ENCODE peak calls at places on chromosomes 12 and 14, in nine cellular contexts. One of them, this sample, is unnamed.

GRCh38 chr12:114841557-114842251 is 157.7 kb upstream of the TBX3 start:
- DNase-seq in stimulated activated effector memory CD8-positive, alpha-beta T cell treated with anti-CD3 and anti-CD28 coated beads, Interleukin-12 subunit alpha, Interleukin-12 subunit beta, amount 100 ng/mL, for 72 hours: no peak
- DNase-seq in body of pancreas: no peak
- DNase-seq in NCI-H187: no peak
- DNase-seq in hypothalamus: no peak
- DNase-seq in activated CD8-positive, alpha-beta memory T cell treated with anti-CD3 and anti-CD28 coated beads for 48 hours: no peak
- DNase-seq in pons: no peak
- DNase-seq in cardiac fibroblast: no peak
- DNase-seq in right atrium auricular region: no peak
- DNase-seq in this sample: peak; percentile 41

GRCh38 chr12:113655919-113656318 is 184.2 kb upstream of the LHX5 start:
- DNase-seq in stimulated activated effector memory CD8-positive, alpha-beta T cell treated with anti-CD3 and anti-CD28 coated beads, Interleukin-12 subunit alpha, Interleukin-12 subunit beta, amount 100 ng/mL, for 72 hours: no peak
- DNase-seq in body of pancreas: no peak
- DNase-seq in NCI-H187: no peak
- DNase-seq in hypothalamus: no peak
- DNase-seq in activated CD8-positive, alpha-beta memory T cell treated with anti-CD3 and anti-CD28 coated beads for 48 hours: no peak
- DNase-seq in pons: no peak
- DNase-seq in cardiac fibroblast: no peak
- DNase-seq in right atrium auricular region: no peak
- DNase-seq in this sample: no peak

GRCh38 chr12:48349471-48349870 is 1.2 kb downstream of the ZNF641 start:
- DNase-seq in stimulated activated effector memory CD8-positive, alpha-beta T cell treated with anti-CD3 and anti-CD28 coated beads, Interleukin-12 subunit alpha, Interleukin-12 subunit beta, amount 100 ng/mL, for 72 hours: no peak
- DNase-seq in body of pancreas: no peak
- DNase-seq in NCI-H187: no peak
- DNase-seq in hypothalamus: no peak
- DNase-seq in activated CD8-positive, alpha-beta memory T cell treated with anti-CD3 and anti-CD28 coated beads for 48 hours: no peak
- DNase-seq in pons: peak; percentile 49
- DNase-seq in cardiac fibroblast: peak; percentile 41
- DNase-seq in right atrium auricular region: no peak
- DNase-seq in this sample: no peak

GRCh38 chr14:91177797-91178147 is 63.9 kb downstream of the DGLUCY start:
- DNase-seq in stimulated activated effector memory CD8-positive, alpha-beta T cell treated with anti-CD3 and anti-CD28 coated beads, Interleukin-12 subunit alpha, Interleukin-12 subunit beta, amount 100 ng/mL, for 72 hours: no peak
- DNase-seq in body of pancreas: no peak
- DNase-seq in NCI-H187: no peak
- DNase-seq in hypothalamus: no peak
- DNase-seq in activated CD8-positive, alpha-beta memory T cell treated with anti-CD3 and anti-CD28 coated beads for 48 hours: no peak
- DNase-seq in pons: no peak
- DNase-seq in cardiac fibroblast: no peak
- DNase-seq in right atrium auricular region: no peak
- DNase-seq in this sample: no peak

GRCh38 chr12:106348411-106348810 is 9.1 kb upstream of the POLR3B start:
- DNase-seq in stimulated activated effector memory CD8-positive, alpha-beta T cell treated with anti-CD3 and anti-CD28 coated beads, Interleukin-12 subunit alpha, Interleukin-12 subunit beta, amount 100 ng/mL, for 72 hours: no peak
- DNase-seq in body of pancreas: no peak
- DNase-seq in NCI-H187: no peak
- DNase-seq in hypothalamus: no peak
- DNase-seq in activated CD8-positive, alpha-beta memory T cell treated with anti-CD3 and anti-CD28 coated beads for 48 hours: no peak
- DNase-seq in pons: no peak
- DNase-seq in cardiac fibroblast: no peak
- DNase-seq in right atrium auricular region: no peak
- DNase-seq in this sample: no peak

GRCh38 chr14:99518441-99519346 is 37.5 kb downstream of the CCNK start:
- DNase-seq in stimulated activated effector memory CD8-positive, alpha-beta T cell treated with anti-CD3 and anti-CD28 coated beads, Interleukin-12 subunit alpha, Interleukin-12 subunit beta, amount 100 ng/mL, for 72 hours: peak; percentile 91
- DNase-seq in body of pancreas: peak; percentile 93
- DNase-seq in NCI-H187: peak; percentile 32
- DNase-seq in hypothalamus: no peak
- DNase-seq in activated CD8-positive, alpha-beta memory T cell treated with anti-CD3 and anti-CD28 coated beads for 48 hours: peak; percentile 86
- DNase-seq in pons: peak; percentile 40
- DNase-seq in cardiac fibroblast: peak; percentile 61
- DNase-seq in right atrium auricular region: peak; percentile 72
- DNase-seq in this sample: no peak

GRCh38 chr12:104585448-104586055 is 128.8 kb downstream of the CHST11 start:
- DNase-seq in stimulated activated effector memory CD8-positive, alpha-beta T cell treated with anti-CD3 and anti-CD28 coated beads, Interleukin-12 subunit alpha, Interleukin-12 subunit beta, amount 100 ng/mL, for 72 hours: no peak
- DNase-seq in body of pancreas: no peak
- DNase-seq in NCI-H187: no peak
- DNase-seq in hypothalamus: no peak
- DNase-seq in activated CD8-positive, alpha-beta memory T cell treated with anti-CD3 and anti-CD28 coated beads for 48 hours: no peak
- DNase-seq in pons: no peak
- DNase-seq in cardiac fibroblast: no peak
- DNase-seq in right atrium auricular region: no peak
- DNase-seq in this sample: no peak

GRCh38 chr12:125056306-125056705 is 8.9 kb upstream of the AACS start:
- DNase-seq in stimulated activated effector memory CD8-positive, alpha-beta T cell treated with anti-CD3 and anti-CD28 coated beads, Interleukin-12 subunit alpha, Interleukin-12 subunit beta, amount 100 ng/mL, for 72 hours: no peak
- DNase-seq in body of pancreas: no peak
- DNase-seq in NCI-H187: no peak
- DNase-seq in hypothalamus: no peak
- DNase-seq in activated CD8-positive, alpha-beta memory T cell treated with anti-CD3 and anti-CD28 coated beads for 48 hours: no peak
- DNase-seq in pons: no peak
- DNase-seq in cardiac fibroblast: no peak
- DNase-seq in right atrium auricular region: no peak
- DNase-seq in this sample: no peak

GRCh38 chr14:100899841-100900771 is 3.4 kb downstream of the RTL1 start:
- DNase-seq in stimulated activated effector memory CD8-positive, alpha-beta T cell treated with anti-CD3 and anti-CD28 coated beads, Interleukin-12 subunit alpha, Interleukin-12 subunit beta, amount 100 ng/mL, for 72 hours: no peak
- DNase-seq in body of pancreas: no peak
- DNase-seq in NCI-H187: no peak
- DNase-seq in hypothalamus: no peak
- DNase-seq in activated CD8-positive, alpha-beta memory T cell treated with anti-CD3 and anti-CD28 coated beads for 48 hours: no peak
- DNase-seq in pons: no peak
- DNase-seq in cardiac fibroblast: no peak
- DNase-seq in right atrium auricular region: peak; percentile 58
- DNase-seq in this sample: peak; percentile 60

GRCh38 chr14:73741386-73741875 is 27.2 kb upstream of the PNMA1 start:
- DNase-seq in stimulated activated effector memory CD8-positive, alpha-beta T cell treated with anti-CD3 and anti-CD28 coated beads, Interleukin-12 subunit alpha, Interleukin-12 subunit beta, amount 100 ng/mL, for 72 hours: no peak
- DNase-seq in body of pancreas: peak; percentile 50
- DNase-seq in NCI-H187: no peak
- DNase-seq in hypothalamus: no peak
- DNase-seq in activated CD8-positive, alpha-beta memory T cell treated with anti-CD3 and anti-CD28 coated beads for 48 hours: no peak
- DNase-seq in pons: no peak
- DNase-seq in cardiac fibroblast: peak; percentile 63
- DNase-seq in right atrium auricular region: peak; percentile 82
- DNase-seq in this sample: peak; percentile 47

GRCh38 chr12:113407931-113408585 is 4.4 kb upstream of the SDS start:
- DNase-seq in stimulated activated effector memory CD8-positive, alpha-beta T cell treated with anti-CD3 and anti-CD28 coated beads, Interleukin-12 subunit alpha, Interleukin-12 subunit beta, amount 100 ng/mL, for 72 hours: no peak
- DNase-seq in body of pancreas: no peak
- DNase-seq in NCI-H187: no peak
- DNase-seq in hypothalamus: no peak
- DNase-seq in activated CD8-positive, alpha-beta memory T cell treated with anti-CD3 and anti-CD28 coated beads for 48 hours: no peak
- DNase-seq in pons: no peak
- DNase-seq in cardiac fibroblast: peak; percentile 68
- DNase-seq in right atrium auricular region: no peak
- DNase-seq in this sample: no peak

GRCh38 chr12:75814856-75815754 is 216.5 kb downstream of the PHLDA1 start:
- DNase-seq in stimulated activated effector memory CD8-positive, alpha-beta T cell treated with anti-CD3 and anti-CD28 coated beads, Interleukin-12 subunit alpha, Interleukin-12 subunit beta, amount 100 ng/mL, for 72 hours: no peak
- DNase-seq in body of pancreas: no peak
- DNase-seq in NCI-H187: no peak
- DNase-seq in hypothalamus: no peak
- DNase-seq in activated CD8-positive, alpha-beta memory T cell treated with anti-CD3 and anti-CD28 coated beads for 48 hours: no peak
- DNase-seq in pons: no peak
- DNase-seq in cardiac fibroblast: peak; percentile 98
- DNase-seq in right atrium auricular region: no peak
- DNase-seq in this sample: no peak

GRCh38 chr14:100654814-100655795 is 67.9 kb upstream of the BEGAIN start:
- DNase-seq in stimulated activated effector memory CD8-positive, alpha-beta T cell treated with anti-CD3 and anti-CD28 coated beads, Interleukin-12 subunit alpha, Interleukin-12 subunit beta, amount 100 ng/mL, for 72 hours: peak; percentile 28
- DNase-seq in body of pancreas: peak; percentile 72
- DNase-seq in NCI-H187: no peak
- DNase-seq in hypothalamus: no peak
- DNase-seq in activated CD8-positive, alpha-beta memory T cell treated with anti-CD3 and anti-CD28 coated beads for 48 hours: peak; percentile 12
- DNase-seq in pons: no peak
- DNase-seq in cardiac fibroblast: no peak
- DNase-seq in right atrium auricular region: no peak
- DNase-seq in this sample: peak; percentile 83

This sample was measured in H1.